ENCODE peak calls at places on chromosome 5, in six cellular contexts. L, Y, E, Z, B and C are unnamed samples.

GRCh38 chr5:157596449-157596848 is 20.9 kb upstream of the ADAM19 start:
- DNase-seq in L (no peak), Y (no peak), E (no peak), Z (peak; percentile 96), B (no peak), C (peak; percentile 52)

GRCh38 chr5:35857606-35858205 is 1.0 kb downstream of the IL7R start:
- DNase-seq in L (peak; percentile 91), Y (no peak), E (no peak), Z (no peak), B (no peak), C (no peak)

GRCh38 chr5:125609011-125609410 is 814.2 kb upstream of the GRAMD2B start:
- DNase-seq in L (no peak), Y (no peak), E (no peak), Z (no peak), B (no peak), C (no peak)

GRCh38 chr5:176529116-176529823 is 7.9 kb downstream of the RNF44 start:
- DNase-seq in L (no peak), Y (no peak), E (no peak), Z (no peak), B (no peak), C (no peak)

GRCh38 chr5:139806726-139807646 is 11.4 kb downstream of the PSD2 start:
- DNase-seq in L (no peak), Y (no peak), E (no peak), Z (no peak), B (no peak), C (no peak)

GRCh38 chr5:150000990-150001659 is 586 bp downstream of the HMGXB3 start:
- DNase-seq in L (peak; percentile 50), Y (no peak), E (peak; percentile 29), Z (no peak), B (peak; percentile 29), C (peak; percentile 62)

GRCh38 chr5:38497946-38498345 is 58.5 kb downstream of the LIFR start:
- DNase-seq in L (peak; percentile 14), Y (peak; percentile 27), E (peak; percentile 25), Z (no peak), B (no peak), C (peak; percentile 19)

GRCh38 chr5:68528877-68529276 is 313.3 kb downstream of the PIK3R1 start:
- DNase-seq in L (no peak), Y (no peak), E (no peak), Z (no peak), B (no peak), C (no peak)

GRCh38 chr5:150576449-150576949 is 64.0 kb upstream of the SYNPO start:
- DNase-seq in L (no peak), Y (no peak), E (no peak), Z (no peak), B (no peak), C (no peak)

GRCh38 chr5:79971156-79971555 is 19.9 kb downstream of the MTX3 start:
- DNase-seq in L (peak; percentile 40), Y (no peak), E (no peak), Z (no peak), B (no peak), C (no peak)

GRCh38 chr5:64690417-64691151 is at the start of gene SHISAL2B:
- DNase-seq in L (peak; percentile 10), Y (no peak), E (peak; percentile 30), Z (no peak), B (no peak), C (peak; percentile 13)

GRCh38 chr5:5632678-5633077 is 210.2 kb downstream of the ICE1 start:
- DNase-seq in L (no peak), Y (no peak), E (no peak), Z (no peak), B (no peak), C (no peak)

GRCh38 chr5:125064610-125065009 is 318.2 kb upstream of the ZNF608 start:
- DNase-seq in L (no peak), Y (no peak), E (no peak), Z (no peak), B (no peak), C (no peak)

GRCh38 chr5:88761269-88761880 is 121.6 kb downstream of the MEF2C start:
- DNase-seq in L (no peak), Y (no peak), E (no peak), Z (no peak), B (no peak), C (no peak)

GRCh38 chr5:65984098-65984885 is 57.9 kb downstream of the ERBIN start:
- DNase-seq in L (no peak), Y (no peak), E (no peak), Z (no peak), B (no peak), C (no peak)

GRCh38 chr5:14204785-14205321 is 61.7 kb downstream of the TRIO start:
- DNase-seq in L (peak; percentile 93), Y (peak; percentile 64), E (peak; percentile 90), Z (no peak), B (no peak), C (peak; percentile 73)

GRCh38 chr5:146005723-146006122 is 69.3 kb downstream of the SH3RF2 start:
- DNase-seq in L (no peak), Y (no peak), E (no peak), Z (no peak), B (no peak), C (no peak)

GRCh38 chr5:122156724-122157325 is 27.5 kb downstream of the ZNF474 start:
- DNase-seq in L (peak; percentile 42), Y (peak; percentile 11), E (peak; percentile 43), Z (no peak), B (peak; percentile 64), C (peak; percentile 16)

GRCh38 chr5:160188151-160188967 is 40.9 kb upstream of the FABP6 start:
- DNase-seq in L (peak; percentile 32), Y (no peak), E (peak; percentile 27), Z (no peak), B (peak; percentile 69), C (peak; percentile 41)

GRCh38 chr5:41772071-41772470 is 98.2 kb downstream of the OXCT1 start:
- DNase-seq in L (no peak), Y (no peak), E (no peak), Z (no peak), B (no peak), C (no peak)

GRCh38 chr5:135273212-135273611 is 125.8 kb downstream of the MACROH2A1 start:
- DNase-seq in L (no peak), Y (no peak), E (no peak), Z (no peak), B (no peak), C (no peak)

GRCh38 chr5:173055722-173055982 is 500 bp upstream of the CREBRF start:
- DNase-seq in L (no peak), Y (peak; percentile 9), E (no peak), Z (no peak), B (no peak), C (no peak)

GRCh38 chr5:173056783-173057061 is 570 bp downstream of the CREBRF start:
- DNase-seq in L (no peak), Y (no peak), E (no peak), Z (no peak), B (peak; percentile 83), C (no peak)

GRCh38 chr5:173055983-173056782 is at the start of gene CREBRF:
- DNase-seq in L (peak; percentile 99), Y (peak; percentile 91), E (peak; percentile 94), Z (peak; percentile 83), B (peak; percentile 98), C (peak; percentile 97)

GRCh38 chr5:173055042-173055721 is 970 bp upstream of the CREBRF start:
- DNase-seq in L (no peak), Y (peak; percentile 56), E (no peak), Z (no peak), B (no peak), C (no peak)

GRCh38 chr5:173057062-173057924 is 1.1 kb downstream of the CREBRF start:
- DNase-seq in L (peak; percentile 99), Y (peak; percentile 97), E (peak; percentile 99), Z (peak; percentile 85), B (peak; percentile 99), C (peak; percentile 98)
- TF ChIP-seq POLR2A in L (peak; percentile 37), Y (peak; percentile 81), E (peak; percentile 60), Z (peak; percentile 72), B (peak; percentile 77), C (peak; percentile 33)

DNA sequence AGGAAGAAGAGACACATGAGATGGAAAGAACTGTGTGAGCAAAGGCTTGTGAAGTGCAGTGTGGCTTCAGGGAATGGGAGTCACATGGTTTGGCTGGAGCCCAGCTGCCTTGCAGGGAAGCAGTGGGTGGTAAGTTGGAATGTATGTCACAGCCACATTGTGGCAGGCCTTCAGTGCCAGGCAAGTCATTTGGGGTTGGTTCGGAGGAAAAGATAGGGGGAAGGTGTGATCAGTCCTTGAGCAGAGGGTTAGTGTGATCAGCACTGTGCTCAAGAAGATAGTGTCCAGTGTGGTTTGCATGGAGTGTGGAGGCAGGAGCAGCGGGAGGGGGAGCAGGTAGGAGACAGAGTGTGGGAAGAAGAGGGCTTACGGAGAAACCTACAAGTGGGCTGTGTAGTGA is 46.4 kb downstream of the ARHGAP26 start:
- DNase-seq in L (peak; percentile 46), Y (no peak), E (no peak), Z (no peak), B (no peak), C (no peak)
- TF ChIP-seq MAX in L (no peak), Y (no peak), E (no peak), Z (no peak), B (no peak), C (no peak)

GRCh38 chr5:93926831-93927600 is 185.6 kb upstream of the POU5F2 start:
- DNase-seq in L (no peak), Y (no peak), E (no peak), Z (no peak), B (no peak), C (no peak)

GRCh38 chr5:93925321-93925720 is 183.9 kb upstream of the POU5F2 start:
- DNase-seq in L (peak; percentile 31), Y (no peak), E (peak; percentile 8), Z (no peak), B (no peak), C (peak; percentile 5)

GRCh38 chr5:93924628-93925027 is 183.2 kb upstream of the POU5F2 start:
- DNase-seq in L (no peak), Y (no peak), E (no peak), Z (no peak), B (no peak), C (no peak)

GRCh38 chr5:93929146-93929545 is 187.7 kb upstream of the POU5F2 start:
- DNase-seq in L (no peak), Y (no peak), E (no peak), Z (no peak), B (no peak), C (no peak)

DNA sequence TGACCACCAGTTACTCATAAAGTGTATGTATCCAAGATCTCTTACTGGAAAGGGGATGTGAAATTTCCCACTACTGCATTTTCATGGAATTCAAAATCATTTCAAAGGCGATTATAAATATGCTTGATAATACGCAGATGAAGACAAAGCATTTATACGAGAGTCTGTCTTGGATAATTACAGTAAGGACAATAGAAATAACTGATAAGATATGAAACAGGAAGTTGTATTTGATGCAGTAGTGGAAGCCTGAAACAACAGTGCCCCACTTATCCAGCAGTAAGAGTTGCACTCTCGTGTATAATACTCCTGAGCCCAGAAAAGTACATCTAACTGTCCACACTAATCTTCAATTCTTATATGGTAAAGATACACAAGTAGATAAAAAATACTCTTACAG is 188.7 kb upstream of the POU5F2 start:
- DNase-seq in L (peak; percentile 63), Y (no peak), E (no peak), Z (no peak), B (no peak), C (peak; percentile 6)
- TF ChIP-seq MYC in L (no peak), Y (no peak), E (no peak), Z (no peak), B (no peak), C (no peak)

DNA sequence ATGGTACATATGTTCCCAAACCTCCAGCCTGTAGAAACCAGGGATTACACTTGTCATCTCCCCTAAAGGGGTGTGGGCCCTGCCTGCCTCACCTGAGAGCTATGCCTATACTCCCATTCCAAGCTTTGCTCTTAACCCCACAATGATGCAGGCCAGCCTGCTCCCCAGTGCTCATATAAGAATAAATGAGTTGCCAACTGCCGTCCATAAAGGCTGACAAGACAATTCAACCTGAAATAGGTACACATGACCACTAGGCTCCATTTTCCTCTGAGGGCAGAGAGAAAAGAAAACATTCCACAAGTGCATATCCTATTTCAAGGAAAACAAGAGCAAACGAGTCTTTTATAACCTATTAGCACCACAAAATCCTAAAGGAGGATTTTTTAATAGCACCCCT is 28.4 kb downstream of the SKP1 start:
- DNase-seq in L (no peak), Y (no peak), E (no peak), Z (no peak), B (no peak), C (no peak)
- TF ChIP-seq POLR2A in L (no peak), Y (no peak), E (no peak), Z (peak; percentile 59), B (no peak), C (no peak)